ENCODE peak calls at places on chromosomes 6 and 20, in six cellular contexts. K is IMR-90, S is H9, I is H1, E is neuronal stem cell, W is trophoblast cell. Z is an unnamed sample.

GRCh38 chr6:11235062-11235461 is 2.6 kb upstream of the NEDD9 start:
- DNase-seq in I (no peak), K (no peak), E (no peak), S (no peak), W (no peak), Z (no peak)

GRCh38 chr6:125950293-125950692 is 6.3 kb upstream of the HINT3 start:
- DNase-seq in I (no peak), S (peak; percentile 68), E (no peak), W (peak; percentile 38), K (peak; percentile 84), Z (peak; percentile 73)

GRCh38 chr6:165661416-165662001 is 1.5 kb downstream of the PDE10A start:
- DNase-seq in K (peak; percentile 19), S (no peak), I (peak; percentile 65), E (no peak), W (no peak), Z (peak; percentile 35)

GRCh38 chr6:14274552-14275492 is 157.2 kb downstream of the CD83 start:
- DNase-seq in K (no peak), E (no peak), S (peak; percentile 24), W (peak; percentile 38), I (no peak), Z (no peak)

GRCh38 chr6:129342243-129342642 is 367.7 kb downstream of the ARHGAP18 start:
- DNase-seq in W (no peak), S (no peak), I (no peak), K (peak; percentile 56), E (no peak), Z (peak; percentile 27)

GRCh38 chr6:163962627-163963117 is 548.2 kb downstream of the QKI start:
- DNase-seq in W (no peak), E (no peak), S (no peak), I (no peak), K (no peak), Z (no peak)

GRCh38 chr6:2498224-2498623 is 252.5 kb downstream of the MYLK4 start:
- DNase-seq in K (no peak), I (no peak), E (no peak), S (no peak), W (no peak), Z (no peak)

GRCh38 chr20:32467506-32468312 is 109.6 kb downstream of the ASXL1 start:
- DNase-seq in W (no peak), I (no peak), K (no peak), S (no peak), E (no peak), Z (no peak)

GRCh38 chr6:37607949-37608348 is 89.7 kb downstream of the MDGA1 start:
- DNase-seq in I (no peak), W (no peak), K (peak; percentile 57), E (no peak), S (no peak), Z (peak; percentile 44)

GRCh38 chr6:43495409-43495941 is 14.7 kb downstream of the LRRC73 start:
- DNase-seq in S (no peak), E (no peak), K (no peak), W (peak; percentile 94), I (no peak), Z (peak; percentile 32)

GRCh38 chr20:58293453-58293852 is 16.1 kb upstream of the RAB22A start:
- DNase-seq in W (no peak), E (peak; percentile 29), I (no peak), S (peak; percentile 46), K (no peak), Z (no peak)

DNA sequence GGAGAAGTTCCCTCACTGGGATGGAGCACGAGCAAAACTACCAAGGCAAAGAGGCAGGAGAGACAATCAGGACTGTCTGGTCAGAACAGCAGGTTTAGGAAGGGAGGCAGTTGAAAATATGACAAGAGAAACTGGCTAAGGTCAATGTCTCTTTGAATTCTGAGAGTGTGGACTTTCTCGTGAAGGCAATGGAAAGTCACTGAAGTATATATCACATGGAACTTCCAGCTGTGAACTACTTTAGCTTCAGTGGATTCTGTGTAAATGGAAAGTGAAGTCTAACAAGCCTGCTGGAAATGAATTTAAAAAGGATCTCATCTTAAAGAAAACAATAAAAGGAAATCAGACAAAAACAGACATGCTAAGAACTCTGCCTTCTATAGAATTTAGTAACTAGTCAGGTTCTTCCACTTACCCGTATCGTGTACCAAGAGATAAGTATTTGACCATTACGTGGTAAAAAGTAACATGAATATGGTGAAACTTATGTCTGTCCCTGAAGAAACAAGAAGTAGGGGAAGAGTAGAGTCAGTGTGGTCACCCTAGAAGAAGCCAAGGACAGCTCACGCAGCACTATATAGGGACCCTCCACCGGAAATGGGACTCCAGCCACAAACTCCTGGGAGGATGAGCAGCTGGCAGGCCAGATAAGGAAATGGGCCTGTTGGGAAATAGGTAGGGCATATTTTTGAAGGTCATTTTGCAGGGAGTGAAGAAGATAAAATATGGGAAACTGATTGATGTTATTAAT is 123.4 kb downstream of the MAP7 start:
- DNase-seq in S (no peak), E (no peak), K (no peak), I (no peak), W (peak; percentile 30), Z (no peak)
- H4K91ac ChIP-seq in S (no peak overlapping the region), E (no peak overlapping the region), K (no peak overlapping the region), I (no peak overlapping the region), W (no peak overlapping the region), Z (no peak overlapping the region)

DNA sequence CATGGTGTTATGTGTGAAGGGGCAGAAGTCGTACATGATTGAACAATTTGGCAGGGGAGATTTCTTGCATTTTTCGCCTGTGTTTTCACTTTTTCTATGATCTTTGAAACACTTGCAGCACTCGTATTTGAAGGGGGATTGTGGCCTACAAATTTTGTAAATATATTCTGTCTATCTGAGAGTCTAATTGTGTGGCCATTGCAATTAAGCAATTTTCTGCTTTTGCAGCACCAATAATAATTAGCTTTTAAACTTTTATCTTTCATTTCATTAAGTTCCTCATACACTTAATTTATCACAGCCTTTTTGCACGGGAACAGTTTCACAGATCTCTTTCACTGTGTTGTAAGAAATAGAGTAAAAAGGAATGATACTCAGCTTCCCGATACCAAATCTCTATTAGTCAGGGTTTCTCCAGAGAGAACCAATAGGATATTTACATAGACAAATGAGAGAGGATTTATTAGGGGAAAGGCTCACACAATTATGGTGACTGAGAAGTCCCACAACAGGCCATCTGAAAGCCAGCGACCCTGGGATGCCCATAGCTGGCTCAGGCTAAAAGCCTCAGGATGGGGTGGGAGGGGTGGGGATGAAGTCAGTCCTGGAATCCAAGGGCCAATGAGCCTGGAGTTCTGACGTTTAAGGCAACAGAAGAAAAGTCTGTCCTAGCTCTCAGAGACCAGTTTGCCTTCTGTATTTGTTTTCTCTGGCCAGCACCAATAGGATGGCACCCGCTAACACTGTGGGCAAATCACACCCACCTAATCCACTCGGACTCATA is 58.3 kb downstream of the KIF6 start:
- DNase-seq in E (no peak), S (peak; percentile 41), W (no peak), K (no peak), I (no peak), Z (no peak)
- H4K8ac ChIP-seq in E (no peak overlapping the region), S (no peak overlapping the region), W (no peak overlapping the region), K (no peak overlapping the region), I (no peak overlapping the region), Z (no peak overlapping the region)

DNA sequence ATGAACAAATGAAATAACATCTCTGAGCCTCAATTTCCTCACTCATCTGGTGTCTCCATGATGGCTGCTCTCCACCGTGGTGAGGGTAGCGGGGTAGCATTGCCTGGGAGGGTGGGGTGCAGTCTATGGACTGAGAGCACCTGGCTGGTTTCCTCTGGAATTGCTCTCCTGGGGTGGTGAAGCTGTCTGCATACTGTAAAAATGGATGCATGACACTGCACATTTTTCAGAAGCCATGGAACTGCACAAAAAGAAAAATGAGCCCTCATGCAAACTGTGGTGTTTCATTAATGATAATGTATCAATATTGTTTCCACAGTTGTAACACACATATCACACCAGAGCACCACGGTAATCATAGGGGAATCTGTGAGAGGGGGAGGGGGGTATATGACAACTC is 12.1 kb upstream of the ITPR3 start:
- DNase-seq in K (no peak), S (no peak), W (no peak), E (no peak), I (no peak), Z (no peak)
- H4K91ac ChIP-seq in K (peak overlapping the region; percentile 33), S (no peak overlapping the region), W (no peak overlapping the region), E (no peak overlapping the region), I (peak overlapping the region; percentile 52), Z (peak overlapping the region; percentile 52)

GRCh38 chr6:32190054-32190945 is at the start of gene PBX2:
- DNase-seq in S (peak; percentile 88), W (peak; percentile 52), E (peak; percentile 84), K (peak; percentile 89), I (peak; percentile 70), Z (peak; percentile 94)
- H4K8ac ChIP-seq in S (no peak within 1 kb of the TSS), W (peak within 1 kb of the TSS; percentile 97), E (no peak within 1 kb of the TSS), K (peak within 1 kb of the TSS; percentile 92), I (no peak within 1 kb of the TSS), Z (peak within 1 kb of the TSS; percentile 93)

DNA sequence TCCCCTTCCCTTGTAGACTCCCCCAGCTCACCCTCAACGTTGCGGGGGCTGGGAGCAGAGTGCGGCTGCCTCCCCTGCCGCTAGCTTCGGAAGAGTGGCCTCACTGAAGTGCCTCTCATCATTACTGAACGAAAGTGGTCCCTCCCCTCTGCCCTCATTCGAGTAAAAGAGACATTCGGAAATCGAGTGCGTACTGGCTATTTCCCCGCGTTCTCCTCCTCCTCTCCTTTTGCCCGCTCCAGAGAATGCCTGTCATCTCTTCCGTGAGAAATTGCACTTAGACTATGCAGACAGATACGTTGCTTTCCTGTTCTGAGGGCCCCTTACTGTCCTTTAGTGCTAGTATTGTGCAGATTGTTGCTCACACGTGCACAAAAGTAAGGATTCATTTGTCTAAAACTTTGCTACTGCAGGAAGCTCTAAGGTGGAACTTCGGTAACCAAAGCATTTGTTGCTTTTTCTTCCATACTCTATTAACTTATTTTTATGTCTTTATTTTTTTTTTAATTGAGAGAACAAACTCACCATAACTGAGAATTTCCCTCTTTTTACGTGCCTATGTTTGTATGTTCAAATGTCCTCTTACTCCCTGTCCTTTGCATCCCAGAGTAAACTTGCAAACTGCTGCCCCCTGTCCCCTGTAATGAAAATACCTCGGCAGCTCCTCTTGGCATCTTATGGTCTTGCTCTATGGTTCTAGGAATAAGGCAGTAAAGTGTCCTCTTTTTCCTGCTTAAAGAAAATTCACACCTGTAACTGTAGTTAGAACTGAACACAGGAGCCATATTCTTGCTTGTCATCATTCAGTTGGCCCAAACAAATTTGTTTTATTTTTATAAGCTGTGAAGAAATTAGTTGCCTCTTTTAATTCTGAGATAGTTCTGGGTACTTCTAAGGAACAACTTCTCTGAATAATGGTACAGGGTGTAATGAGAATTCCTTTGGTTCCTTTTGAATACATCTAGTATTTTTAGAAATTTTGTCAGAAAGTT is 1.1 kb downstream of the MAP3K4 start:
- DNase-seq in S (peak; percentile 57), I (peak; percentile 71), K (peak; percentile 70), W (peak; percentile 42), E (peak; percentile 51), Z (peak; percentile 83)
- H4K91ac ChIP-seq in S (no peak overlapping the region), I (peak overlapping the region; percentile 22), K (no peak overlapping the region), W (peak overlapping the region; percentile 77), E (no peak overlapping the region), Z (peak overlapping the region; percentile 96)

GRCh38 chr6:46808806-46809205 is 15.6 kb downstream of the MEP1A start:
- DNase-seq in K (no peak), I (no peak), S (no peak), E (no peak), W (no peak), Z (no peak)
- H4K8ac ChIP-seq in K (no peak overlapping the region), I (no peak overlapping the region), S (no peak overlapping the region), E (no peak overlapping the region), W (no peak overlapping the region), Z (no peak overlapping the region)

GRCh38 chr6:147744012-147744411 is 235.5 kb downstream of the SAMD5 start:
- DNase-seq in K (no peak), E (no peak), S (no peak), I (no peak), W (no peak), Z (no peak)
- H4K91ac ChIP-seq in K (no peak overlapping the region), E (no peak overlapping the region), S (no peak overlapping the region), I (no peak overlapping the region), W (no peak overlapping the region), Z (no peak overlapping the region)

Z was measured in mesenchymal stem cell.